ENCODE peak calls at places on chromosomes 11 and 22, in seven cellular contexts. One of them, this sample, is unnamed.

GRCh38 chr11:75323609-75324008 is 27.9 kb downstream of the ARRB1 start:
- DNase-seq in thoracic aorta: no peak
- DNase-seq in foreskin fibroblast: no peak
- DNase-seq in HFF-Myc: no peak
- DNase-seq in fibroblast of the aortic adventitia: no peak
- DNase-seq in endodermal cell: no peak
- DNase-seq in cardiac muscle cell: no peak
- DNase-seq in this sample: no peak

GRCh38 chr11:118996926-118997626 is 862 bp upstream of the CENATAC start:
- DNase-seq in fibroblast of the aortic adventitia: peak
- DNase-seq in endodermal cell: peak
- DNase-seq in thoracic aorta: no peak
- DNase-seq in cardiac muscle cell: peak
- DNase-seq in HFF-Myc: no peak
- DNase-seq in foreskin fibroblast: peak
- DNase-seq in this sample: no peak

GRCh38 chr11:126890561-126890960 is 110.0 kb downstream of the KIRREL3 start:
- DNase-seq in foreskin fibroblast: no peak
- DNase-seq in fibroblast of the aortic adventitia: no peak
- DNase-seq in HFF-Myc: no peak
- DNase-seq in cardiac muscle cell: no peak
- DNase-seq in endodermal cell: peak
- DNase-seq in thoracic aorta: no peak
- DNase-seq in this sample: no peak

GRCh38 chr11:20112291-20113146 is 47.8 kb downstream of the DBX1 start:
- DNase-seq in cardiac muscle cell: peak
- DNase-seq in thoracic aorta: peak
- DNase-seq in HFF-Myc: peak
- DNase-seq in fibroblast of the aortic adventitia: peak
- DNase-seq in foreskin fibroblast: peak
- DNase-seq in endodermal cell: peak
- DNase-seq in this sample: no peak

GRCh38 chr11:75325713-75326438 is 25.6 kb downstream of the ARRB1 start:
- DNase-seq in cardiac muscle cell: peak
- DNase-seq in foreskin fibroblast: peak
- DNase-seq in fibroblast of the aortic adventitia: peak
- DNase-seq in endodermal cell: no peak
- DNase-seq in thoracic aorta: peak
- DNase-seq in HFF-Myc: peak
- DNase-seq in this sample: peak

GRCh38 chr11:128695539-128696221 is 1.8 kb downstream of the FLI1 start:
- DNase-seq in cardiac muscle cell: peak
- DNase-seq in endodermal cell: peak
- DNase-seq in fibroblast of the aortic adventitia: peak
- DNase-seq in thoracic aorta: no peak
- DNase-seq in foreskin fibroblast: no peak
- DNase-seq in HFF-Myc: no peak
- DNase-seq in this sample: no peak

GRCh38 chr11:17391493-17392355 is 3.3 kb upstream of the KCNJ11 start:
- DNase-seq in thoracic aorta: no peak
- DNase-seq in foreskin fibroblast: no peak
- DNase-seq in fibroblast of the aortic adventitia: no peak
- DNase-seq in HFF-Myc: no peak
- DNase-seq in cardiac muscle cell: no peak
- DNase-seq in endodermal cell: no peak
- DNase-seq in this sample: no peak

GRCh38 chr11:2909145-2909914 is 19.9 kb downstream of the PHLDA2 start:
- DNase-seq in fibroblast of the aortic adventitia: no peak
- DNase-seq in endodermal cell: no peak
- DNase-seq in cardiac muscle cell: no peak
- DNase-seq in thoracic aorta: no peak
- DNase-seq in foreskin fibroblast: peak
- DNase-seq in HFF-Myc: no peak
- DNase-seq in this sample: no peak

GRCh38 chr22:24553597-24554315 is 1.2 kb downstream of the GUCD1 start:
- DNase-seq in fibroblast of the aortic adventitia: peak
- DNase-seq in cardiac muscle cell: no peak
- DNase-seq in endodermal cell: no peak
- DNase-seq in thoracic aorta: no peak
- DNase-seq in HFF-Myc: no peak
- DNase-seq in foreskin fibroblast: peak
- DNase-seq in this sample: no peak

GRCh38 chr11:117498791-117499190 is 171.1 kb downstream of the CEP164 start:
- DNase-seq in cardiac muscle cell: no peak
- DNase-seq in thoracic aorta: no peak
- DNase-seq in fibroblast of the aortic adventitia: no peak
- DNase-seq in endodermal cell: no peak
- DNase-seq in foreskin fibroblast: no peak
- DNase-seq in HFF-Myc: no peak
- DNase-seq in this sample: no peak

GRCh38 chr11:125335101-125335500 is 161.0 kb downstream of the FEZ1 start:
- DNase-seq in HFF-Myc: no peak
- DNase-seq in endodermal cell: no peak
- DNase-seq in fibroblast of the aortic adventitia: no peak
- DNase-seq in cardiac muscle cell: no peak
- DNase-seq in thoracic aorta: no peak
- DNase-seq in foreskin fibroblast: no peak
- DNase-seq in this sample: no peak

GRCh38 chr22:22565991-22566390 is 6.9 kb upstream of the PRAME start:
- DNase-seq in fibroblast of the aortic adventitia: no peak
- DNase-seq in cardiac muscle cell: peak
- DNase-seq in thoracic aorta: no peak
- DNase-seq in foreskin fibroblast: peak
- DNase-seq in HFF-Myc: no peak
- DNase-seq in endodermal cell: no peak
- DNase-seq in this sample: no peak

GRCh38 chr22:18154821-18155390 is 4.9 kb downstream of the USP18 start:
- DNase-seq in HFF-Myc: no peak
- DNase-seq in foreskin fibroblast: no peak
- DNase-seq in thoracic aorta: no peak
- DNase-seq in fibroblast of the aortic adventitia: no peak
- DNase-seq in cardiac muscle cell: no peak
- DNase-seq in endodermal cell: no peak
- DNase-seq in this sample: no peak

GRCh38 chr11:3613998-3614741 is 27.6 kb downstream of the ART5 start:
- DNase-seq in fibroblast of the aortic adventitia: no peak
- DNase-seq in cardiac muscle cell: no peak
- DNase-seq in endodermal cell: peak
- DNase-seq in HFF-Myc: no peak
- DNase-seq in foreskin fibroblast: no peak
- DNase-seq in thoracic aorta: no peak
- DNase-seq in this sample: no peak

GRCh38 chr11:134412508-134413333 is 679 bp upstream of the B3GAT1 start:
- DNase-seq in fibroblast of the aortic adventitia: no peak
- DNase-seq in thoracic aorta: no peak
- DNase-seq in foreskin fibroblast: no peak
- DNase-seq in endodermal cell: peak
- DNase-seq in HFF-Myc: no peak
- DNase-seq in cardiac muscle cell: peak
- DNase-seq in this sample: no peak

GRCh38 chr11:77088236-77089003 is 14.2 kb upstream of the OMP start:
- DNase-seq in cardiac muscle cell: no peak
- DNase-seq in fibroblast of the aortic adventitia: no peak
- DNase-seq in foreskin fibroblast: no peak
- DNase-seq in HFF-Myc: no peak
- DNase-seq in thoracic aorta: no peak
- DNase-seq in endodermal cell: no peak
- DNase-seq in this sample: peak

GRCh38 chr11:82864268-82864667 is 36.0 kb downstream of the PRCP start:
- DNase-seq in endodermal cell: peak
- DNase-seq in fibroblast of the aortic adventitia: peak
- DNase-seq in HFF-Myc: peak
- DNase-seq in thoracic aorta: no peak
- DNase-seq in cardiac muscle cell: peak
- DNase-seq in foreskin fibroblast: peak
- DNase-seq in this sample: peak

GRCh38 chr22:27997538-27997937 is 78.5 kb upstream of the PITPNB start:
- DNase-seq in endodermal cell: no peak
- DNase-seq in foreskin fibroblast: peak
- DNase-seq in HFF-Myc: no peak
- DNase-seq in cardiac muscle cell: no peak
- DNase-seq in fibroblast of the aortic adventitia: peak
- DNase-seq in thoracic aorta: no peak
- DNase-seq in this sample: no peak

GRCh38 chr11:131506376-131506775 is 136.0 kb downstream of the NTM start:
- DNase-seq in thoracic aorta: no peak
- DNase-seq in foreskin fibroblast: no peak
- DNase-seq in fibroblast of the aortic adventitia: no peak
- DNase-seq in endodermal cell: no peak
- DNase-seq in HFF-Myc: no peak
- DNase-seq in cardiac muscle cell: no peak
- DNase-seq in this sample: no peak

GRCh38 chr11:131512228-131512627 is 141.8 kb downstream of the NTM start:
- DNase-seq in cardiac muscle cell: no peak
- DNase-seq in HFF-Myc: no peak
- DNase-seq in endodermal cell: no peak
- DNase-seq in foreskin fibroblast: no peak
- DNase-seq in thoracic aorta: no peak
- DNase-seq in fibroblast of the aortic adventitia: no peak
- DNase-seq in this sample: no peak

GRCh38 chr11:131514062-131514461 is 143.6 kb downstream of the NTM start:
- DNase-seq in foreskin fibroblast: no peak
- DNase-seq in thoracic aorta: no peak
- DNase-seq in fibroblast of the aortic adventitia: no peak
- DNase-seq in HFF-Myc: no peak
- DNase-seq in cardiac muscle cell: no peak
- DNase-seq in endodermal cell: no peak
- DNase-seq in this sample: no peak

GRCh38 chr11:131510662-131511061 is 140.2 kb downstream of the NTM start:
- DNase-seq in foreskin fibroblast: no peak
- DNase-seq in cardiac muscle cell: no peak
- DNase-seq in fibroblast of the aortic adventitia: no peak
- DNase-seq in HFF-Myc: no peak
- DNase-seq in thoracic aorta: no peak
- DNase-seq in endodermal cell: no peak
- DNase-seq in this sample: no peak

GRCh38 chr11:131511794-131512193 is 141.4 kb downstream of the NTM start:
- DNase-seq in thoracic aorta: no peak
- DNase-seq in cardiac muscle cell: peak
- DNase-seq in endodermal cell: peak
- DNase-seq in foreskin fibroblast: no peak
- DNase-seq in fibroblast of the aortic adventitia: no peak
- DNase-seq in HFF-Myc: no peak
- DNase-seq in this sample: peak
- TF ChIP-seq CTCF in thoracic aorta: no peak
- TF ChIP-seq CTCF in cardiac muscle cell: peak
- TF ChIP-seq CTCF in endodermal cell: peak
- TF ChIP-seq CTCF in foreskin fibroblast: peak
- TF ChIP-seq CTCF in fibroblast of the aortic adventitia: peak
- TF ChIP-seq CTCF in HFF-Myc: peak
- TF ChIP-seq CTCF in this sample: peak

DNA sequence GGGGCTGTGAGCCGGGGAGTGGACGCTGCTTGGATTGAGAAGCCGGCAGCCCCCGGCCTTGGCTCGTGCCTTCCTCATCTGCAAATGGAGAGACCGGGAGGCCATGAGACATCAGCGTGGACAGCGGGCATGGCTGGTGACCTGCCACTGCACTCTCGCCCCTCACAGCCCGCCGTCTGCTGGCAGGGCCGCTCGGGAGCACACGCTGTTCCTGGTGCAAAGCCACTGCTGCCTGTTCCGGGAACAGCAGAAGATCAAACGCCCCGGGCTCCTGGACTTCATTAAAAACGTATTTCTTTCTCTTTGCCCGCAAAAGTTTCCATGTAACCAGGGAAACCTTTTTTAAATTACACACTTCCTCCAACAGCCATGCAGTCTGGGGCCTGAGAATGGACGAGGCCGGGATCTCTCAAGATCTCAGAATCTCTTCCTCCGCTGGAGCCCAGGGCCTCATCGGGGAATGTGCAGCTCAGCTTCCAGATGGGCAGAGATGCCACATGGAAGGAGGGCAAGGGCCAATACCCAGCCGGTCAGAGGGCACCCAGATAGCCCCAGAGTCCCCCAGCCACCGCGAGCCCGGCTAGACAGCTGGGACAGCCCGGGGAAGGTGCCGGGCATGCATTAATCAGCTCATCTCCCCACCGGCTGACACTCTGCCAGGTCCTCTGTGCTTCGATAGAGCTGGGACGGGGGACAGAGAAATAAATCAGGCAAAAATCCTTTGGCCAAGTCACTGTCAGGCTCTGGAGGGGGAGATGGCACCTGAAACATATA is 62.9 kb upstream of the PRR5 start:
- DNase-seq in HFF-Myc: no peak
- DNase-seq in thoracic aorta: no peak
- DNase-seq in cardiac muscle cell: peak
- DNase-seq in foreskin fibroblast: peak
- DNase-seq in endodermal cell: no peak
- DNase-seq in fibroblast of the aortic adventitia: peak
- DNase-seq in this sample: no peak
- H3K4me3 ChIP-seq in HFF-Myc: no peak
- H3K4me3 ChIP-seq in thoracic aorta: peak
- H3K4me3 ChIP-seq in cardiac muscle cell: no peak
- H3K4me3 ChIP-seq in foreskin fibroblast: no peak
- H3K4me3 ChIP-seq in endodermal cell: no peak
- H3K4me3 ChIP-seq in fibroblast of the aortic adventitia: no peak
- H3K4me3 ChIP-seq in this sample: no peak

GRCh38 chr11:132943737-132944556 is 588.4 kb downstream of the OPCML start:
- DNase-seq in thoracic aorta: no peak
- DNase-seq in foreskin fibroblast: peak
- DNase-seq in cardiac muscle cell: no peak
- DNase-seq in endodermal cell: peak
- DNase-seq in fibroblast of the aortic adventitia: no peak
- DNase-seq in HFF-Myc: no peak
- DNase-seq in this sample: no peak
- TF ChIP-seq CTCF in thoracic aorta: no peak
- TF ChIP-seq CTCF in foreskin fibroblast: no peak
- TF ChIP-seq CTCF in cardiac muscle cell: peak
- TF ChIP-seq CTCF in endodermal cell: peak
- TF ChIP-seq CTCF in fibroblast of the aortic adventitia: no peak
- TF ChIP-seq CTCF in HFF-Myc: no peak
- TF ChIP-seq CTCF in this sample: no peak

DNA sequence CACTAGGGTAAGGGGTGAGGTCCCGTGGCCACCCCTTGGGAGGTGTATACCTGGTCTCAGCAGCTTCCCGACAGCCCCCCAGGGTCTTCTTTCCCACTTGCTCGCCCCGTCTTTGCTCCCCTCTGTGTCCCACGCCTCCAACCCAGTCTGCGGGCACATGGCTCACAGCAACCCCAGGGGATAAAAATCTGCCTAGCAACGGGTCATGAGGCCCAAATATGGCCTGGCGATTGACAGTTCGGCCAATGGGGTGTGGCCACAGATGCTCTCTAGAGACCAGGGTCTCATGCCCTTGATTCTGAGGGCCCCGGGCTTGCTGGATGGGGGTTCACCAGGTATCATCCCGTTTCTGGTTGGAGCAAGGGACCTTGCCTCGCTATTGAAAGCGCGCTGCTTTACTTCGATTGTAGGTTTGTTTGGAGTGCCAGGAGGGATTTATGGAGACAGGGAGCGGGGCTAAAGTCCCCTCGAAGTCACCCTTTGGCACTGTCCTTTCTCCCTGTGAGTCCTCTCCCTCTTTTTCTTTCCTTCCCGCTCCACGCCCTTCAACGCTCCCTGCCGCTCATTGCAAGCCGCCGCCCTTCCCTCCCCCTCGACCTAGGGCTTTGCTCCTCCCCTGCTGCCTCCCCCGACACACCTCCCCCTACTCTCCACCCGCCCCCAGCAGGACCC is 41.4 kb downstream of the AHNAK start:
- DNase-seq in thoracic aorta: no peak
- DNase-seq in fibroblast of the aortic adventitia: no peak
- DNase-seq in HFF-Myc: no peak
- DNase-seq in foreskin fibroblast: peak
- DNase-seq in cardiac muscle cell: peak
- DNase-seq in endodermal cell: peak
- DNase-seq in this sample: no peak
- H3K4me3 ChIP-seq in thoracic aorta: peak
- H3K4me3 ChIP-seq in fibroblast of the aortic adventitia: no peak
- H3K4me3 ChIP-seq in HFF-Myc: no peak
- H3K4me3 ChIP-seq in foreskin fibroblast: peak
- H3K4me3 ChIP-seq in cardiac muscle cell: no peak
- H3K4me3 ChIP-seq in endodermal cell: no peak
- H3K4me3 ChIP-seq in this sample: no peak

This sample was measured in LNCaP clone FGC.